ENCODE peak calls at places on chromosomes 2 and 18, in six cellular contexts. One of them, this sample, is unnamed. For H3K4me1, the result is how much of the 10 kb centered on the place peaks cover.

GRCh38 chr18:12765127-12765526 is 62.3 kb downstream of the PSMG2 start:
- DNase-seq in lower lobe of right lung: no peak
- DNase-seq in cardiac muscle cell: no peak
- DNase-seq in stomach: no peak
- DNase-seq in mammary epithelial cell: no peak
- DNase-seq in CD4-positive, alpha-beta memory T cell: no peak
- DNase-seq in this sample: no peak

GRCh38 chr2:240569523-240569997 is 1.3 kb downstream of the RNPEPL1 start:
- DNase-seq in lower lobe of right lung: peak
- DNase-seq in cardiac muscle cell: no peak
- DNase-seq in stomach: no peak
- DNase-seq in mammary epithelial cell: no peak
- DNase-seq in CD4-positive, alpha-beta memory T cell: no peak
- DNase-seq in this sample: no peak

GRCh38 chr18:55861266-55861665 is 273.3 kb upstream of the TCF4 start:
- DNase-seq in lower lobe of right lung: no peak
- DNase-seq in cardiac muscle cell: no peak
- DNase-seq in stomach: no peak
- DNase-seq in mammary epithelial cell: peak
- DNase-seq in CD4-positive, alpha-beta memory T cell: no peak
- DNase-seq in this sample: no peak

GRCh38 chr2:236939271-236939670 is 146.4 kb upstream of the COPS8 start:
- DNase-seq in lower lobe of right lung: no peak
- DNase-seq in cardiac muscle cell: no peak
- DNase-seq in stomach: no peak
- DNase-seq in mammary epithelial cell: no peak
- DNase-seq in CD4-positive, alpha-beta memory T cell: no peak
- DNase-seq in this sample: no peak

GRCh38 chr2:14633031-14633430 is 514 bp downstream of the LRATD1 start:
- DNase-seq in lower lobe of right lung: peak
- DNase-seq in cardiac muscle cell: no peak
- DNase-seq in stomach: peak
- DNase-seq in mammary epithelial cell: peak
- DNase-seq in CD4-positive, alpha-beta memory T cell: no peak
- DNase-seq in this sample: peak

GRCh38 chr2:102034683-102035606 is 43.2 kb downstream of the IL1R2 start:
- DNase-seq in lower lobe of right lung: no peak
- DNase-seq in cardiac muscle cell: no peak
- DNase-seq in stomach: no peak
- DNase-seq in mammary epithelial cell: no peak
- DNase-seq in CD4-positive, alpha-beta memory T cell: no peak
- DNase-seq in this sample: peak

GRCh38 chr2:9238927-9239326 is 32.3 kb downstream of the ASAP2 start:
- DNase-seq in lower lobe of right lung: no peak
- DNase-seq in cardiac muscle cell: no peak
- DNase-seq in stomach: no peak
- DNase-seq in mammary epithelial cell: no peak
- DNase-seq in CD4-positive, alpha-beta memory T cell: no peak
- DNase-seq in this sample: no peak

GRCh38 chr2:120509991-120510735 is 164.2 kb downstream of the INHBB start:
- DNase-seq in lower lobe of right lung: no peak
- DNase-seq in cardiac muscle cell: no peak
- DNase-seq in stomach: no peak
- DNase-seq in mammary epithelial cell: no peak
- DNase-seq in CD4-positive, alpha-beta memory T cell: no peak
- DNase-seq in this sample: peak

GRCh38 chr18:62448426-62448825 is 74.4 kb upstream of the ZCCHC2 start:
- DNase-seq in lower lobe of right lung: no peak
- DNase-seq in cardiac muscle cell: no peak
- DNase-seq in stomach: no peak
- DNase-seq in mammary epithelial cell: no peak
- DNase-seq in CD4-positive, alpha-beta memory T cell: no peak
- DNase-seq in this sample: no peak

GRCh38 chr2:220499281-220499680 is 871.9 kb downstream of the SLC4A3 start:
- DNase-seq in lower lobe of right lung: no peak
- DNase-seq in cardiac muscle cell: peak
- DNase-seq in stomach: no peak
- DNase-seq in mammary epithelial cell: peak
- DNase-seq in CD4-positive, alpha-beta memory T cell: no peak
- DNase-seq in this sample: no peak

GRCh38 chr18:61203151-61203550 is 130.1 kb upstream of the CDH20 start:
- DNase-seq in lower lobe of right lung: no peak
- DNase-seq in cardiac muscle cell: no peak
- DNase-seq in stomach: no peak
- DNase-seq in mammary epithelial cell: no peak
- DNase-seq in CD4-positive, alpha-beta memory T cell: no peak
- DNase-seq in this sample: no peak

GRCh38 chr2:150610670-150611279 is 123.3 kb upstream of the RND3 start:
- DNase-seq in lower lobe of right lung: no peak
- DNase-seq in cardiac muscle cell: peak
- DNase-seq in stomach: peak
- DNase-seq in mammary epithelial cell: peak
- DNase-seq in CD4-positive, alpha-beta memory T cell: no peak
- DNase-seq in this sample: no peak

GRCh38 chr18:55603775-55604174 is 15.8 kb upstream of the TCF4 start:
- DNase-seq in lower lobe of right lung: no peak
- DNase-seq in cardiac muscle cell: no peak
- DNase-seq in stomach: no peak
- DNase-seq in mammary epithelial cell: no peak
- DNase-seq in CD4-positive, alpha-beta memory T cell: no peak
- DNase-seq in this sample: no peak

GRCh38 chr2:49583010-49583409 is 428.7 kb upstream of the FSHR start:
- DNase-seq in lower lobe of right lung: no peak
- DNase-seq in cardiac muscle cell: no peak
- DNase-seq in stomach: no peak
- DNase-seq in mammary epithelial cell: no peak
- DNase-seq in CD4-positive, alpha-beta memory T cell: no peak
- DNase-seq in this sample: no peak

GRCh38 chr2:181776336-181776735 is 96.0 kb upstream of the NEUROD1 start:
- DNase-seq in lower lobe of right lung: no peak
- DNase-seq in cardiac muscle cell: no peak
- DNase-seq in stomach: no peak
- DNase-seq in mammary epithelial cell: no peak
- DNase-seq in CD4-positive, alpha-beta memory T cell: no peak
- DNase-seq in this sample: no peak

GRCh38 chr2:133200684-133201421 is 367.4 kb downstream of the NCKAP5 start:
- DNase-seq in lower lobe of right lung: no peak
- DNase-seq in cardiac muscle cell: no peak
- DNase-seq in stomach: no peak
- DNase-seq in mammary epithelial cell: peak
- DNase-seq in CD4-positive, alpha-beta memory T cell: no peak
- DNase-seq in this sample: no peak

GRCh38 chr2:176136375-176137248 is 7.1 kb downstream of the HOXD8 start:
- DNase-seq in lower lobe of right lung: no peak
- DNase-seq in cardiac muscle cell: peak
- DNase-seq in stomach: no peak
- DNase-seq in mammary epithelial cell: no peak
- DNase-seq in CD4-positive, alpha-beta memory T cell: no peak
- DNase-seq in this sample: no peak

GRCh38 chr18:23231340-23232021 is 96.2 kb downstream of the CABLES1 start:
- DNase-seq in lower lobe of right lung: peak
- DNase-seq in cardiac muscle cell: no peak
- DNase-seq in stomach: peak
- DNase-seq in mammary epithelial cell: peak
- DNase-seq in CD4-positive, alpha-beta memory T cell: peak
- DNase-seq in this sample: peak

GRCh38 chr2:170421175-170421687 is 243.3 kb downstream of the MYO3B start:
- DNase-seq in lower lobe of right lung: no peak
- DNase-seq in cardiac muscle cell: no peak
- DNase-seq in stomach: no peak
- DNase-seq in mammary epithelial cell: no peak
- DNase-seq in CD4-positive, alpha-beta memory T cell: no peak
- DNase-seq in this sample: no peak

GRCh38 chr2:190891370-190891769 is 10.7 kb downstream of the GLS start:
- DNase-seq in lower lobe of right lung: no peak
- DNase-seq in cardiac muscle cell: no peak
- DNase-seq in stomach: no peak
- DNase-seq in mammary epithelial cell: no peak
- DNase-seq in CD4-positive, alpha-beta memory T cell: no peak
- DNase-seq in this sample: no peak

GRCh38 chr2:70523996-70524965 is 29.3 kb downstream of the TGFA start:
- DNase-seq in lower lobe of right lung: peak
- DNase-seq in cardiac muscle cell: no peak
- DNase-seq in stomach: peak
- DNase-seq in mammary epithelial cell: peak
- DNase-seq in CD4-positive, alpha-beta memory T cell: peak
- DNase-seq in this sample: peak

GRCh38 chr2:27583390-27583915 is 611 bp downstream of the ZNF512 start:
- DNase-seq in lower lobe of right lung: no peak
- DNase-seq in cardiac muscle cell: no peak
- DNase-seq in stomach: no peak
- DNase-seq in mammary epithelial cell: no peak
- DNase-seq in CD4-positive, alpha-beta memory T cell: no peak
- DNase-seq in this sample: no peak

GRCh38 chr2:182006606-182007005 is 21.0 kb downstream of the PPP1R1C start:
- DNase-seq in lower lobe of right lung: no peak
- DNase-seq in cardiac muscle cell: no peak
- DNase-seq in stomach: no peak
- DNase-seq in mammary epithelial cell: no peak
- DNase-seq in CD4-positive, alpha-beta memory T cell: no peak
- DNase-seq in this sample: no peak

GRCh38 chr18:77100751-77101355 is 31.7 kb downstream of the MBP start:
- DNase-seq in lower lobe of right lung: no peak
- DNase-seq in cardiac muscle cell: no peak
- DNase-seq in stomach: no peak
- DNase-seq in mammary epithelial cell: peak
- DNase-seq in CD4-positive, alpha-beta memory T cell: peak
- DNase-seq in this sample: no peak

GRCh38 chr18:77103181-77103875 is 29.3 kb downstream of the MBP start:
- DNase-seq in lower lobe of right lung: no peak
- DNase-seq in cardiac muscle cell: no peak
- DNase-seq in stomach: no peak
- DNase-seq in mammary epithelial cell: no peak
- DNase-seq in CD4-positive, alpha-beta memory T cell: no peak
- DNase-seq in this sample: no peak

GRCh38 chr18:77102246-77103040 is 30.1 kb downstream of the MBP start:
- DNase-seq in lower lobe of right lung: no peak
- DNase-seq in cardiac muscle cell: no peak
- DNase-seq in stomach: no peak
- DNase-seq in mammary epithelial cell: peak
- DNase-seq in CD4-positive, alpha-beta memory T cell: peak
- DNase-seq in this sample: no peak

GRCh38 chr18:77099501-77100370 is 32.8 kb downstream of the MBP start:
- DNase-seq in lower lobe of right lung: no peak
- DNase-seq in cardiac muscle cell: no peak
- DNase-seq in stomach: no peak
- DNase-seq in mammary epithelial cell: no peak
- DNase-seq in CD4-positive, alpha-beta memory T cell: peak
- DNase-seq in this sample: no peak

GRCh38 chr18:77101410-77102245 is 31.0 kb downstream of the MBP start:
- DNase-seq in lower lobe of right lung: peak
- DNase-seq in cardiac muscle cell: no peak
- DNase-seq in stomach: peak
- DNase-seq in mammary epithelial cell: peak
- DNase-seq in CD4-positive, alpha-beta memory T cell: peak
- DNase-seq in this sample: peak
- H3K4me3 ChIP-seq in lower lobe of right lung: peak
- H3K4me3 ChIP-seq in cardiac muscle cell: no peak
- H3K4me3 ChIP-seq in stomach: peak
- H3K4me3 ChIP-seq in mammary epithelial cell: no peak
- H3K4me3 ChIP-seq in CD4-positive, alpha-beta memory T cell: peak
- H3K4me3 ChIP-seq in this sample: no peak

GRCh38 chr2:100139114-100139513 is 3.3 kb downstream of the AFF3 start:
- DNase-seq in lower lobe of right lung: no peak
- DNase-seq in cardiac muscle cell: no peak
- DNase-seq in stomach: no peak
- DNase-seq in mammary epithelial cell: no peak
- DNase-seq in CD4-positive, alpha-beta memory T cell: no peak
- DNase-seq in this sample: no peak

GRCh38 chr2:100142393-100142792 is at the start of gene AFF3:
- DNase-seq in lower lobe of right lung: no peak
- DNase-seq in cardiac muscle cell: no peak
- DNase-seq in stomach: no peak
- DNase-seq in mammary epithelial cell: no peak
- DNase-seq in CD4-positive, alpha-beta memory T cell: peak
- DNase-seq in this sample: no peak

GRCh38 chr2:100137877-100138570 is 4.4 kb downstream of the AFF3 start:
- DNase-seq in lower lobe of right lung: no peak
- DNase-seq in cardiac muscle cell: no peak
- DNase-seq in stomach: peak
- DNase-seq in mammary epithelial cell: no peak
- DNase-seq in CD4-positive, alpha-beta memory T cell: no peak
- DNase-seq in this sample: no peak

GRCh38 chr2:100141906-100142305 is 484 bp downstream of the AFF3 start:
- DNase-seq in lower lobe of right lung: no peak
- DNase-seq in cardiac muscle cell: no peak
- DNase-seq in stomach: no peak
- DNase-seq in mammary epithelial cell: no peak
- DNase-seq in CD4-positive, alpha-beta memory T cell: no peak
- DNase-seq in this sample: no peak

DNA sequence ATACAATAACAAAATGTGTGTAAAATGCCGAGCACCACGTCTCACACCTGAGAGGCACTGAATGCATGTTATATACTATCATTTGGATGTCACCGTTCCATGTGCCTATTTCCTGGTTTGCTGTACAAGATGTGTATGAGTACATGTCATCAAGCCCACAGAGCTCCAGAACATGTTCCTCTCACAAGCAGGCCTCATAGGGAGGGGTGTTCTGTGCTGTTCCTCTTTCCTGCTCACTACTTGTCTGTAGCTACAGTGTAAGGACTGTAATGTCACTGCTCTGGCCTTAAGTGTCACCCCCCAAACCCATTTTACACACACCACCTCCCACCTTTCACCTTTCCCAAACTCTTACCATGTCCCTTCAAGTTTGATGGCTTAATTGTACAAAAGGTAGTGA is 1.8 kb downstream of the AFF3 start:
- DNase-seq in lower lobe of right lung: no peak
- DNase-seq in cardiac muscle cell: no peak
- DNase-seq in stomach: no peak
- DNase-seq in mammary epithelial cell: no peak
- DNase-seq in CD4-positive, alpha-beta memory T cell: no peak
- DNase-seq in this sample: no peak
- H3K4me1 ChIP-seq in lower lobe of right lung: under half
- H3K4me1 ChIP-seq in cardiac muscle cell: under half
- H3K4me1 ChIP-seq in stomach: under half
- H3K4me1 ChIP-seq in mammary epithelial cell: under half
- H3K4me1 ChIP-seq in CD4-positive, alpha-beta memory T cell: under half
- H3K4me1 ChIP-seq in this sample: under half

GRCh38 chr2:42361728-42362298 is 796 bp upstream of the COX7A2L start:
- DNase-seq in lower lobe of right lung: no peak
- DNase-seq in cardiac muscle cell: no peak
- DNase-seq in stomach: no peak
- DNase-seq in mammary epithelial cell: no peak
- DNase-seq in CD4-positive, alpha-beta memory T cell: no peak
- DNase-seq in this sample: no peak
- H3K4me3 ChIP-seq in lower lobe of right lung: peak
- H3K4me3 ChIP-seq in cardiac muscle cell: peak
- H3K4me3 ChIP-seq in stomach: peak
- H3K4me3 ChIP-seq in mammary epithelial cell: peak
- H3K4me3 ChIP-seq in CD4-positive, alpha-beta memory T cell: peak
- H3K4me3 ChIP-seq in this sample: no peak

GRCh38 chr2:60891175-60891574 is 9.8 kb downstream of the REL start:
- DNase-seq in lower lobe of right lung: no peak
- DNase-seq in cardiac muscle cell: no peak
- DNase-seq in stomach: no peak
- DNase-seq in mammary epithelial cell: no peak
- DNase-seq in CD4-positive, alpha-beta memory T cell: no peak
- DNase-seq in this sample: no peak
- H3K4me1 ChIP-seq in lower lobe of right lung: under half
- H3K4me1 ChIP-seq in cardiac muscle cell: under half
- H3K4me1 ChIP-seq in stomach: under half
- H3K4me1 ChIP-seq in mammary epithelial cell: under half
- H3K4me1 ChIP-seq in CD4-positive, alpha-beta memory T cell: under half
- H3K4me1 ChIP-seq in this sample: under half